ENCODE peak calls at places on chromosomes 5 and 9, in ten cellular contexts. J is NCI-H1092; G is T-helper 2 cell; Y is lower lobe of right lung; L is stimulated activated CD4-positive, alpha-beta T cell treated with anti-CD3 and anti-CD28 coated beads, Interleukin-2, amount 100 ng/mL, for 24 hours; M is epithelial cell of proximal tubule; E is stimulated activated CD8-positive, alpha-beta memory T cell treated with anti-CD3 and anti-CD28 coated beads, Interleukin-7, amount 100 ng/mL, for 1 hour; H is neural crest cell; D is mammary epithelial cell; B is AG08395. S is an unnamed sample.

GRCh38 chr5:114223866-114224265 is 138.0 kb upstream of the KCNN2 start:
- DNase-seq in Y (no peak), G (no peak), M (no peak), H (no peak), D (peak), J (no peak), B (no peak), E (no peak), L (no peak), S (no peak)

GRCh38 chr9:1837453-1838084 is 177.6 kb upstream of the SMARCA2 start:
- DNase-seq in G (no peak), E (no peak), M (no peak), H (peak), D (peak), Y (no peak), L (peak), B (peak), J (peak), S (peak)

GRCh38 chr5:144368556-144368955 is 197.9 kb downstream of the KCTD16 start:
- DNase-seq in H (no peak), D (peak), L (no peak), E (no peak), G (no peak), J (no peak), B (no peak), M (peak), Y (no peak), S (peak)

GRCh38 chr5:180340856-180341255 is 12.3 kb downstream of the GFPT2 start:
- DNase-seq in B (peak), L (no peak), G (no peak), H (no peak), M (no peak), Y (no peak), D (no peak), J (no peak), E (no peak), S (no peak)

GRCh38 chr9:93595461-93595860 is 19.1 kb downstream of the PHF2 start:
- DNase-seq in J (no peak), E (no peak), L (no peak), G (no peak), Y (no peak), M (no peak), B (no peak), H (no peak), D (no peak), S (no peak)

GRCh38 chr5:144332265-144332664 is 161.6 kb downstream of the KCTD16 start:
- DNase-seq in B (no peak), M (no peak), E (no peak), H (no peak), J (no peak), Y (no peak), D (no peak), L (no peak), G (no peak), S (no peak)

GRCh38 chr5:145991044-145991575 is 54.7 kb downstream of the SH3RF2 start:
- DNase-seq in G (no peak), D (peak), J (no peak), E (no peak), B (no peak), Y (no peak), M (no peak), L (no peak), H (no peak), S (peak)

GRCh38 chr5:9686211-9686610 is 56.1 kb upstream of the TAS2R1 start:
- DNase-seq in Y (no peak), E (no peak), H (no peak), M (peak), D (no peak), L (no peak), G (no peak), B (peak), J (no peak), S (peak)

GRCh38 chr5:32462618-32463017 is 18.1 kb upstream of the ZFR start:
- DNase-seq in M (no peak), B (peak), H (no peak), D (peak), L (peak), J (no peak), E (no peak), Y (no peak), G (peak), S (no peak)

GRCh38 chr5:116572375-116573278 is 2.0 kb downstream of the SEMA6A start:
- DNase-seq in M (no peak), G (no peak), Y (peak), L (peak), H (peak), E (no peak), D (peak), J (no peak), B (no peak), S (peak)

GRCh38 chr5:23727271-23727670 is 219.9 kb downstream of the PRDM9 start:
- DNase-seq in E (no peak), H (no peak), B (no peak), J (no peak), G (no peak), M (no peak), L (no peak), D (no peak), Y (no peak), S (no peak)

GRCh38 chr5:176658007-176658599 is 10.8 kb downstream of the TSPAN17 start:
- DNase-seq in M (no peak), Y (peak), D (peak), B (peak), H (peak), G (peak), E (peak), L (peak), J (no peak), S (peak)

GRCh38 chr5:14451866-14452265 is 129.7 kb upstream of the OTULINL start:
- DNase-seq in D (no peak), M (no peak), G (no peak), L (no peak), E (no peak), B (no peak), H (no peak), Y (no peak), J (no peak), S (no peak)

GRCh38 chr5:150112211-150113046 is 26.1 kb upstream of the CSF1R start:
- DNase-seq in B (peak), G (no peak), J (no peak), H (no peak), E (no peak), L (no peak), Y (no peak), D (peak), M (no peak), S (no peak)

GRCh38 chr9:16090907-16091629 is 538.2 kb downstream of the CCDC171 start:
- DNase-seq in B (no peak), M (peak), L (no peak), Y (no peak), E (no peak), J (no peak), G (no peak), H (no peak), D (no peak), S (no peak)

GRCh38 chr5:75275147-75275546 is 38.5 kb upstream of the ANKRD31 start:
- DNase-seq in B (no peak), L (no peak), M (no peak), Y (no peak), J (no peak), E (no peak), G (no peak), D (no peak), H (no peak), S (no peak)

GRCh38 chr9:88313364-88314220 is 74.7 kb upstream of the SPIN1 start:
- DNase-seq in D (no peak), E (no peak), L (peak), M (no peak), H (no peak), G (peak), Y (no peak), B (no peak), J (no peak), S (no peak)